ENCODE peak calls at places on chromosomes 6 and 20, in eight cellular contexts. O, U, K, B, Y, F, V and P are unnamed samples.

GRCh38 chr6:137282253-137282652 is 63.1 kb upstream of the IFNGR1 start:
- DNase-seq in O (no peak), U (no peak), K (no peak), B (no peak), Y (no peak), F (no peak), V (no peak), P (no peak)

GRCh38 chr6:11094411-11094851 is 797 bp downstream of the SMIM13 start:
- DNase-seq in O (peak; percentile 52), U (peak; percentile 19), K (no peak), B (peak; percentile 68), Y (peak; percentile 54), F (peak; percentile 24), V (peak; percentile 67), P (peak; percentile 66)

GRCh38 chr6:105539879-105540278 is 137.0 kb upstream of the PREP start:
- DNase-seq in O (no peak), U (no peak), K (no peak), B (no peak), Y (no peak), F (no peak), V (no peak), P (no peak)

GRCh38 chr6:15520616-15521203 is 142.1 kb downstream of the DTNBP1 start:
- DNase-seq in O (no peak), U (no peak), K (no peak), B (no peak), Y (no peak), F (no peak), V (no peak), P (no peak)

GRCh38 chr6:37033255-37033654 is 27.8 kb downstream of the FGD2 start:
- DNase-seq in O (no peak), U (no peak), K (no peak), B (no peak), Y (no peak), F (no peak), V (no peak), P (no peak)

GRCh38 chr6:133948472-133948871 is 4.6 kb upstream of the TBPL1 start:
- DNase-seq in O (no peak), U (no peak), K (no peak), B (no peak), Y (no peak), F (no peak), V (no peak), P (no peak)

GRCh38 chr6:11218827-11219826 is 13.3 kb downstream of the NEDD9 start:
- DNase-seq in O (no peak), U (no peak), K (no peak), B (no peak), Y (peak; percentile 66), F (peak; percentile 51), V (no peak), P (peak; percentile 76)

GRCh38 chr6:151721141-151721540 is 86.3 kb upstream of the ESR1 start:
- DNase-seq in O (no peak), U (no peak), K (no peak), B (no peak), Y (no peak), F (no peak), V (no peak), P (no peak)

DNA sequence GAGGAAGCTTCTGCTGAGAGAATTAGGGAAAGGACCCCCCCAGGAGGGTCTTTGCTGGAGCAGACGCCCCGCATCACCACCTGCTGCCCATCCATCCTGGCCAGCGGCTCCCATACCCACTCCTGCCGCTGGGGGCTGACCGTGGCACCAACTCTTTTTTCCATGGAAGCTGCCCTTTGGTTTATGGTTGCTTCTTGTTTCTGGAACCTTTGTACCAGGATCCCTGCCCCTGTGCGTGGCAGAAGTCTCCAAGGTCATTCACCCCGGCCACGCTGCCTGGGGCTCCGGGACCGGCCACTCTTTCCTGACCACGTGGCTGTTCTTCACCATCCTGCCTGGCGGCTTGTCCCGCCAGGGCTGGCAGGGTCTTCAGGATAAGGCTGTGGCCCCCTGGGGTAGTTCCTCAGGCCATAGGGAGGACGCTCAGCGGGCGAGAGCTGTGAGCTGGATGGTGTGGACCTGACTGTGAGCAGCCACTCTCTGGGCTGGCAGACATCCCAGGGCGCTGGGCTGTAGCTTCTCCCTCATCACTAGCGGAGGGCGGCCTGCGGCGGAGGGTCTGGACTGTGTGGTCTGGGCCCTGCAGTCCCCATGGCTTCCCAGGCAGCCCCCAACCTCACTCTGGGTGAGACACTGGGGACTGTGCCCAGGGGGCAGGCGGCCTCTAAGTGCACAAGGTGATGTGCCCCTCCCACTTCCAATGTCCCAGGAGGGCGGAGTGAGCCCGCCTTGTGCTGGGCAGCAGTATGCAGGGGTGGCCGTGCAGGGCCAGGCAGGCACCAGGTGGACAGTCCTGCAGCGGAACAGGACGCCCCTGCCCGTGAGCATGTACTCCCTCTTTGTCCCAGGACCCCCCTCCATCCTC is 22.8 kb upstream of the RBBP8NL start:
- DNase-seq in O (no peak), U (no peak), K (no peak), B (no peak), Y (no peak), F (no peak), V (no peak), P (peak; percentile 26)
- TF ChIP-seq CTCF in O (no peak), U (peak; percentile 26), K (no peak), B (peak; percentile 4), Y (no peak), F (no peak), V (peak; percentile 20), P (peak; percentile 26)

GRCh38 chr20:53738039-53738944 is 144.7 kb upstream of the ZNF217 start:
- DNase-seq in O (peak; percentile 68), U (peak; percentile 87), K (peak; percentile 63), B (no peak), Y (peak; percentile 74), F (peak; percentile 86), V (peak; percentile 71), P (peak; percentile 41)
- TF ChIP-seq CTCF in O (no peak), U (no peak), K (no peak), B (no peak), Y (no peak), F (no peak), V (no peak), P (no peak)

DNA sequence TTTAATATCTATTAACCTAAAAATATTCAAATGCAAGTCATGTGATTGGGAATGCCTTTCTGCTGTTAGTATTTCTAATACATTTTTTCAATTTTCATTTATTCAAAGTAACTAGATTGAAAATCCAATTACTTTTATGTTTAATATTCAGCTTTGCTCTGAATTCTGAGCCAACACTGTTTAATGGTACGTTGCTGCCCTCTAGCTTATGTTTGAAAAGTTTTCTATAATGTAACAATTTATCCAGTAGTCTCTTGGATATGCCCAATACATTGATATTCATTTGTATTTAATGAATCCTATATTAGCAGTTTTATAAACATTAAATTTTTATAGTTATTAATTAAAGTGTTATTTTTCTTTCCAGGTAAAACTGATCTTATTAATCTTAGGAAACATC is 47.4 kb downstream of the LGSN start:
- DNase-seq in O (no peak), U (peak; percentile 19), K (no peak), B (no peak), Y (no peak), F (no peak), V (peak; percentile 56), P (no peak)
- TF ChIP-seq CTCF in O (peak; percentile 31), U (peak; percentile 71), K (peak; percentile 51), B (peak; percentile 31), Y (no peak), F (no peak), V (peak; percentile 45), P (peak; percentile 27)

GRCh38 chr20:46323557-46323956 is 15.3 kb upstream of the CDH22 start:
- DNase-seq in O (no peak), U (no peak), K (no peak), B (no peak), Y (no peak), F (no peak), V (no peak), P (no peak)

GRCh38 chr20:46324960-46325703 is 16.8 kb upstream of the CDH22 start:
- DNase-seq in O (no peak), U (peak; percentile 34), K (no peak), B (no peak), Y (no peak), F (no peak), V (no peak), P (peak; percentile 23)

GRCh38 chr20:46327557-46327956 is 19.3 kb upstream of the CDH22 start:
- DNase-seq in O (no peak), U (no peak), K (no peak), B (no peak), Y (no peak), F (no peak), V (no peak), P (no peak)

GRCh38 chr20:46325788-46326472 is 17.6 kb upstream of the CDH22 start:
- DNase-seq in O (no peak), U (no peak), K (no peak), B (no peak), Y (no peak), F (no peak), V (no peak), P (no peak)

DNA sequence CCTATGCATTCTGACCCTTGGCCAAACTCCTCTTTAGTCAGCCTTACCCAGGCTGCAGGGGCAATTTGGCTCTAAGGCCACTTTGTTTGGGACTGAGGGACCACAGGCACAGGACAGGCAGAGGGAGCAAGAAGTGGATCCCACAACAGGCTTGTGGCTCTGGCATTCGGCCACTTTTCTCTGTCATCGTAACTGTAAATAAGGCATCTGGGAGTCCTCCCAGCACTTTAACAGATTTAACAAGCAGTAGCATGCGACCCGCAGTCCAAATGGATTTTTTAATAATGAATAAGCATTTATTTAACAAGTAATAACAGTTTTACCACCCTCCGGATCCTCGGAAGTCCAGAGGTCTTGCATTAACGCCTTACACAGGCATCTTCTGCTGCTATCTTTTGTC is 16.1 kb upstream of the CDH22 start:
- DNase-seq in O (no peak), U (no peak), K (no peak), B (no peak), Y (no peak), F (no peak), V (no peak), P (no peak)
- TF ChIP-seq CTCF in O (no peak), U (no peak), K (no peak), B (no peak), Y (no peak), F (no peak), V (no peak), P (no peak)